ENCODE peak calls at places on chromosomes 12 and 14, in four cellular contexts. One of them, this sample, is unnamed.

GRCh38 chr12:89821901-89822300 is 113.3 kb upstream of the ATP2B1 start:
- DNase-seq in tibial nerve: no peak
- DNase-seq in left ventricle myocardium inferior: no peak
- DNase-seq in ovary: no peak
- DNase-seq in this sample: no peak

GRCh38 chr12:26226629-26227375 is 31.4 kb downstream of the SSPN start:
- DNase-seq in tibial nerve: no peak
- DNase-seq in left ventricle myocardium inferior: peak; percentile 31
- DNase-seq in ovary: peak; percentile 47
- DNase-seq in this sample: peak; percentile 39

GRCh38 chr12:13241833-13242232 is 45.3 kb downstream of the EMP1 start:
- DNase-seq in tibial nerve: no peak
- DNase-seq in left ventricle myocardium inferior: no peak
- DNase-seq in ovary: no peak
- DNase-seq in this sample: no peak

GRCh38 chr14:26522985-26523384 is 74.8 kb downstream of the NOVA1 start:
- DNase-seq in tibial nerve: no peak
- DNase-seq in left ventricle myocardium inferior: no peak
- DNase-seq in ovary: no peak
- DNase-seq in this sample: no peak

GRCh38 chr14:81942071-81942470 is 408.4 kb upstream of the SEL1L start:
- DNase-seq in tibial nerve: no peak
- DNase-seq in left ventricle myocardium inferior: no peak
- DNase-seq in ovary: no peak
- DNase-seq in this sample: no peak

GRCh38 chr12:19847294-19848059 is 408.2 kb downstream of the AEBP2 start:
- DNase-seq in tibial nerve: no peak
- DNase-seq in left ventricle myocardium inferior: peak; percentile 24
- DNase-seq in ovary: peak; percentile 31
- DNase-seq in this sample: peak; percentile 57

GRCh38 chr12:9041321-9041720 is 52.0 kb downstream of the KLRG1 start:
- DNase-seq in tibial nerve: no peak
- DNase-seq in left ventricle myocardium inferior: no peak
- DNase-seq in ovary: no peak
- DNase-seq in this sample: peak; percentile 27

GRCh38 chr14:31283568-31284252 is 76.1 kb upstream of the HECTD1 start:
- DNase-seq in tibial nerve: no peak
- DNase-seq in left ventricle myocardium inferior: no peak
- DNase-seq in ovary: no peak
- DNase-seq in this sample: no peak

GRCh38 chr12:57816001-57816854 is 2.3 kb downstream of the AVIL start:
- DNase-seq in tibial nerve: no peak
- DNase-seq in left ventricle myocardium inferior: no peak
- DNase-seq in ovary: no peak
- DNase-seq in this sample: no peak

GRCh38 chr12:42786400-42786799 is 196.9 kb upstream of the PRICKLE1 start:
- DNase-seq in tibial nerve: no peak
- DNase-seq in left ventricle myocardium inferior: no peak
- DNase-seq in ovary: no peak
- DNase-seq in this sample: no peak

GRCh38 chr12:24991209-24992049 is 42.5 kb upstream of the BCAT1 start:
- DNase-seq in tibial nerve: no peak
- DNase-seq in left ventricle myocardium inferior: no peak
- DNase-seq in ovary: no peak
- DNase-seq in this sample: no peak

GRCh38 chr12:110639336-110640178 is 25.6 kb downstream of the TCTN1 start:
- DNase-seq in tibial nerve: no peak
- DNase-seq in left ventricle myocardium inferior: no peak
- DNase-seq in ovary: no peak
- DNase-seq in this sample: no peak

GRCh38 chr14:22837059-22837749 is 819 bp downstream of the MMP14 start:
- DNase-seq in tibial nerve: peak; percentile 41
- DNase-seq in left ventricle myocardium inferior: peak; percentile 76
- DNase-seq in ovary: peak; percentile 83
- DNase-seq in this sample: peak; percentile 75
- TF ChIP-seq CTCF in tibial nerve: no peak
- TF ChIP-seq CTCF in left ventricle myocardium inferior: no peak
- TF ChIP-seq CTCF in ovary: peak; percentile 6
- TF ChIP-seq CTCF in this sample: peak; percentile 6

GRCh38 chr12:50541139-50541538 is 36.4 kb downstream of the DIP2B start:
- DNase-seq in tibial nerve: no peak
- DNase-seq in left ventricle myocardium inferior: no peak
- DNase-seq in ovary: no peak
- DNase-seq in this sample: no peak
- H3K27ac ChIP-seq in tibial nerve: no peak overlapping the region
- H3K27ac ChIP-seq in left ventricle myocardium inferior: no peak overlapping the region
- H3K27ac ChIP-seq in ovary: no peak overlapping the region
- H3K27ac ChIP-seq in this sample: no peak overlapping the region

DNA sequence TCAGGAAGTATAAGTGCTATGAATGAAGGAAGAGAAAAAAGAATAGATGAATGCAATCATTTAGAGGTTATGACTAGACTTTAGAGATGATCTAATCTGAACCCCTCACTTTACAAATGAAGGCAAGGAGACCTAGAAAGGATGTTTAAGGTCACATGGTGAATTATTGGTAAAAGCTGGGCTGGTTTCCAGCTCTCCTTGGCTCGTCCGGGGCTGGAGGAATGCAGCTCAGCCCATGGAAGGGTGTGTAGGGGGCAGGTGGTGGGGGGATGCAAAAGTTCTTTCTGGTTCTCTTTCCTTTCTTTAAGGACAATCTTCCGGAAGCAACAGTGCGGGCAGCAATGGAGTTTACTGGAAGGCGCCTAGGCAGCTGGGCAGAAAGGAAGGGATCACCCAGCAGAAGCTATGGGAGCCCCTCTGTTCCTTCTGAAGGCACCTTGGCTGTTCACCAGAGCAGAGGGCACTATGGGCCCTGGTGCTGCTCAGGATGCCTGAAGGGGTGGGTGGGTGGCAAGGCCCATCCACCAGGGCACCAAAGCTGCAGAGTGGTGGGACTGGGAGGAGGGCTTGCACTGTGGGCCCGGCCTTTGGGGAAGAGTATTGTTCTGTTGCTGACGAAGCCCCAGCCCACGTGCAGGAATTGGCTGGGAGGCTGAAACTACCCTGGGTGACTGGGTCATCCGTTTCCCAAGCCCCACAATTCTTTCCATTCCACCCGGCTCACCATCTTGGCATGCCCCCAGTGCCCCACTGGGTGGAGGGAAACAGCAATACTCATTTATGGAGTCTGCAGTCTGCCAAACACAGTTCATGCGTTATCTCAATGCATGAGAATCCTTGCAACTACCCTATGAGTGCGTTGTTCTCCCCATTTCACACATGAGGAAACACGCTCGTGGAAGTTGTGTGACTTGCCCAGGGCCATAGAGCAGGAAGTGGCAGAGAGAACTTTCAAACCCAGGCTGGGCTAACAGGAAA is 78.2 kb downstream of the IRF2BPL start:
- DNase-seq in tibial nerve: no peak
- DNase-seq in left ventricle myocardium inferior: no peak
- DNase-seq in ovary: no peak
- DNase-seq in this sample: no peak
- H3K4me1 ChIP-seq in tibial nerve: peaks cover 6% of the 10 kb centered on the region
- H3K4me1 ChIP-seq in left ventricle myocardium inferior: peaks cover 80% of the 10 kb centered on the region
- H3K4me1 ChIP-seq in ovary: peaks cover 27% of the 10 kb centered on the region
- H3K4me1 ChIP-seq in this sample: peaks cover 11% of the 10 kb centered on the region

DNA sequence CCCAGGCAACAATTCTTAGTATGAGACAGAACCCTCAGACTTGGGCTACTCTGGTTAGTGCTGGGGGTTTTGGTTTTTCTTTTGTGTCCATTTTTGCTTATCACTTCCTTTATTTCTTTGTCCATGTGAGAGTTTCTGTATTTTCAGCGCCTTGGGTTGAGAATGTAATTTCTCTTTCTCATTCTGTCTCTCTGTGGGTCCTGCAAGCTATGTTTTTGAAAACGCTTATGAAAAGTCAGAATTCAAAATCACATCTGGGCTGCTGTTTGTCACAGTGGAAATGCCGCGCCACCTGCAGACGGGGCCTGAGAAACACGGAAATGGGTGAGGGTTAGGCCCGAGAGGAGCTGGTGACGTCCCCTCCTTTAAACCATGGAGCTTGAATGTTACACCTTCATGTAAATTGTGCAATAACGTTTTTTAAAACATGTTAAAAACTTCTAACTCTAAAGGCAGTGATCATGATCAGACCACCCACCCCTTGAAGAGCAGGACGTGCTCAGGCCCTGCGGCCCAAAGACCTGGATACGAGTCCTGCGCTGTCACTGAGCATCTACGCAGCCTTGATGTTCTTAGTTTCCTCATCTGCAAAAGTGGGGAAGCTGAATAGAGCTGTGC is 26.1 kb downstream of the JDP2 start:
- DNase-seq in tibial nerve: no peak
- DNase-seq in left ventricle myocardium inferior: no peak
- DNase-seq in ovary: no peak
- DNase-seq in this sample: no peak
- TF ChIP-seq CTCF in tibial nerve: no peak
- TF ChIP-seq CTCF in left ventricle myocardium inferior: no peak
- TF ChIP-seq CTCF in ovary: no peak
- TF ChIP-seq CTCF in this sample: no peak

This sample was measured in heart left ventricle.